ENCODE peak calls at places on chromosome 6, in four cellular contexts. One of them, this sample, is unnamed.

GRCh38 chr6:126143650-126144260 is 157.4 kb downstream of the TRMT11 start:
- DNase-seq in K562: no peak
- DNase-seq in GM12891: no peak
- DNase-seq in GM12878: no peak
- DNase-seq in this sample: no peak

GRCh38 chr6:123415844-123416468 is 220.8 kb downstream of the TRDN start:
- DNase-seq in K562: peak; percentile 10
- DNase-seq in GM12878: no peak
- DNase-seq in GM12891: peak; percentile 1
- DNase-seq in this sample: peak; percentile 30

GRCh38 chr6:111592726-111593515 is 12.8 kb downstream of the TRAF3IP2 start:
- DNase-seq in GM12891: no peak
- DNase-seq in GM12878: no peak
- DNase-seq in K562: no peak
- DNase-seq in this sample: no peak

GRCh38 chr6:31216208-31216898 is 45.9 kb upstream of the POU5F1 start:
- DNase-seq in K562: no peak
- DNase-seq in GM12891: no peak
- DNase-seq in GM12878: no peak
- DNase-seq in this sample: peak; percentile 69

GRCh38 chr6:9316831-9317230 is 881.5 kb upstream of the SLC35B3 start:
- DNase-seq in GM12891: no peak
- DNase-seq in GM12878: no peak
- DNase-seq in K562: no peak
- DNase-seq in this sample: no peak

GRCh38 chr6:105372862-105373182 is 30.1 kb downstream of the PREP start:
- DNase-seq in GM12891: no peak
- DNase-seq in GM12878: no peak
- DNase-seq in K562: no peak
- DNase-seq in this sample: no peak

GRCh38 chr6:39393075-39393474 is 70.6 kb upstream of the KCNK16 start:
- DNase-seq in GM12878: no peak
- DNase-seq in K562: no peak
- DNase-seq in GM12891: no peak
- DNase-seq in this sample: no peak

GRCh38 chr6:34657307-34657978 is 39.1 kb downstream of the ILRUN start:
- DNase-seq in K562: peak; percentile 65
- DNase-seq in GM12891: no peak
- DNase-seq in GM12878: no peak
- DNase-seq in this sample: no peak

GRCh38 chr6:110419028-110419739 is 3.8 kb upstream of the DDO start:
- DNase-seq in K562: no peak
- DNase-seq in GM12878: no peak
- DNase-seq in GM12891: no peak
- DNase-seq in this sample: no peak

GRCh38 chr6:80932364-80932763 is 820.1 kb downstream of the TENT5A start:
- DNase-seq in K562: no peak
- DNase-seq in GM12891: no peak
- DNase-seq in GM12878: no peak
- DNase-seq in this sample: no peak

GRCh38 chr6:30955367-30956042 is 14.7 kb downstream of the MUCL3 start:
- DNase-seq in GM12891: peak; percentile 80
- DNase-seq in GM12878: peak; percentile 15
- DNase-seq in K562: peak; percentile 89
- DNase-seq in this sample: peak; percentile 28

GRCh38 chr6:13404115-13404891 is 76.0 kb upstream of the TBC1D7 start:
- DNase-seq in GM12891: no peak
- DNase-seq in K562: no peak
- DNase-seq in GM12878: no peak
- DNase-seq in this sample: peak; percentile 91

GRCh38 chr6:70838907-70839285 is 118.0 kb downstream of the B3GAT2 start:
- DNase-seq in K562: no peak
- DNase-seq in GM12878: no peak
- DNase-seq in GM12891: no peak
- DNase-seq in this sample: no peak

GRCh38 chr6:166221040-166221439 is 53.4 kb upstream of the TBXT start:
- DNase-seq in K562: no peak
- DNase-seq in GM12878: no peak
- DNase-seq in GM12891: no peak
- DNase-seq in this sample: peak; percentile 48

GRCh38 chr6:132392792-132393191 is 8.5 kb downstream of the MOXD1 start:
- DNase-seq in K562: no peak
- DNase-seq in GM12891: no peak
- DNase-seq in GM12878: no peak
- DNase-seq in this sample: no peak

GRCh38 chr6:25175216-25175615 is 104.0 kb upstream of the CARMIL1 start:
- DNase-seq in K562: no peak
- DNase-seq in GM12891: no peak
- DNase-seq in GM12878: no peak
- DNase-seq in this sample: no peak

GRCh38 chr6:56288347-56288746 is 41.0 kb upstream of the COL21A1 start:
- DNase-seq in K562: no peak
- DNase-seq in GM12878: no peak
- DNase-seq in GM12891: no peak
- DNase-seq in this sample: no peak

GRCh38 chr6:10276106-10276505 is 138.8 kb downstream of the TFAP2A start:
- DNase-seq in GM12891: no peak
- DNase-seq in GM12878: no peak
- DNase-seq in K562: no peak
- DNase-seq in this sample: no peak

GRCh38 chr6:37477656-37478435 is 21.8 kb downstream of the CCDC167 start:
- DNase-seq in K562: no peak
- DNase-seq in GM12878: no peak
- DNase-seq in GM12891: no peak
- DNase-seq in this sample: no peak

GRCh38 chr6:21582651-21583050 is 10.9 kb upstream of the SOX4 start:
- DNase-seq in GM12878: no peak
- DNase-seq in K562: no peak
- DNase-seq in GM12891: no peak
- DNase-seq in this sample: no peak

GRCh38 chr6:109945091-109945490 is 33.0 kb upstream of the GPR6 start:
- DNase-seq in GM12891: no peak
- DNase-seq in GM12878: no peak
- DNase-seq in K562: no peak
- DNase-seq in this sample: no peak

GRCh38 chr6:50381106-50381415 is 331.3 kb upstream of the DEFB112 start:
- DNase-seq in GM12891: no peak
- DNase-seq in K562: no peak
- DNase-seq in GM12878: no peak
- DNase-seq in this sample: no peak

GRCh38 chr6:111743859-111744692 is 129.2 kb downstream of the FYN start:
- DNase-seq in GM12891: no peak
- DNase-seq in K562: no peak
- DNase-seq in GM12878: no peak
- DNase-seq in this sample: no peak

GRCh38 chr6:167407239-167408064 is 82.6 kb downstream of the TTLL2 start:
- DNase-seq in GM12891: no peak
- DNase-seq in GM12878: no peak
- DNase-seq in K562: no peak
- DNase-seq in this sample: no peak

GRCh38 chr6:80771941-80772340 is 665.5 kb downstream of the BCKDHB start:
- DNase-seq in GM12891: no peak
- DNase-seq in GM12878: no peak
- DNase-seq in K562: no peak
- DNase-seq in this sample: no peak

GRCh38 chr6:7148100-7148822 is 40.5 kb downstream of the RREB1 start:
- DNase-seq in K562: no peak
- DNase-seq in GM12878: no peak
- DNase-seq in GM12891: no peak
- DNase-seq in this sample: no peak

GRCh38 chr6:46393940-46394337 is 97.3 kb downstream of the RCAN2 start:
- DNase-seq in GM12878: no peak
- DNase-seq in K562: no peak
- DNase-seq in GM12891: no peak
- DNase-seq in this sample: no peak

GRCh38 chr6:53300656-53301551 is 47.8 kb downstream of the ELOVL5 start:
- DNase-seq in GM12878: no peak
- DNase-seq in K562: no peak
- DNase-seq in GM12891: no peak
- DNase-seq in this sample: no peak

GRCh38 chr6:104607501-104607900 is 252.2 kb downstream of the HACE1 start:
- DNase-seq in GM12878: no peak
- DNase-seq in GM12891: no peak
- DNase-seq in K562: no peak
- DNase-seq in this sample: no peak

GRCh38 chr6:53547166-53547814 is 2.4 kb upstream of the GCLC start:
- DNase-seq in GM12891: no peak
- DNase-seq in GM12878: no peak
- DNase-seq in K562: peak; percentile 14
- DNase-seq in this sample: no peak

GRCh38 chr6:142408409-142408808 is 106.6 kb downstream of the ADGRG6 start:
- DNase-seq in K562: no peak
- DNase-seq in GM12878: no peak
- DNase-seq in GM12891: no peak
- DNase-seq in this sample: no peak

DNA sequence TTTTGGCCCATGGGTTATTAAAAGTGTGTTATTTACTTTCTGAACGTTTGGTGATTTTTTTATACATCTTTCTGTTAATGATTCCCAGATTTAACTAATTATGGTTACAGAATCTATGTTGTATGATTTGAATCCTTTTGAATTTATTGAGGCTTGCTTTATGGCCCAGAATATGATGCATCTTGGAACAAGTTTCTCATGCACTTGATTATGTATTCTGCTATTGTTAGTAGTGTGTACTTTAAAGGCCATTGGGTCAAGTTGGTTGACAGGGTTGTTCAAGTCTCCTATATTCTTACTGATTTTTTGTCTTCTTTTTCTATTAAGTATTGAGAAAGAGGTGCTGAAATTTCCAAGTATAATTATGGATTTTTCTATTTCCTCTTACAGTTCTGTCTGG is 105.0 kb upstream of the FOXO3 start:
- DNase-seq in K562: no peak
- DNase-seq in GM12878: no peak
- DNase-seq in GM12891: no peak
- DNase-seq in this sample: no peak
- TF ChIP-seq SPI1 in K562: no peak
- TF ChIP-seq SPI1 in GM12878: no peak
- TF ChIP-seq SPI1 in GM12891: no peak
- TF ChIP-seq SPI1 in this sample: no peak

DNA sequence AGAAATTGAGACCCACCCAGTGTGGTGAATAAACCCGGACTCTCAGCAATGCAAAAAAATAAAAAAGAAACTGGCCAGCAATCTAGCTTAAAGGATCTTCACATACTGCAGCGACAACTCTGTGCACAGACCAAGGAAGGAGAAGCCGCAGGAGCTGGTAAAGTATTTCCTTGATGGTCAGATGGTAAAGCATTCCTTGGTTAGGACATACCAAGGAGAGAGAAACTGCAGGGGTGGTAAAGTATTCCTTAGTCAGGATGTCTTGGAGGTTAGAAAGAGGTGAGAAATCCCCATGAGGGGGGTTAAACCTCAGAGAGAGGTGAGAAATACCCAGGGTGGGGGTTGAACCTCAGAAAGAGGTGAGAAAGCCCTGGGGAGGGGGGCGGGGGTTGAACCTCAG is 86.8 kb downstream of the PLG start:
- DNase-seq in K562: no peak
- DNase-seq in GM12891: no peak
- DNase-seq in GM12878: no peak
- DNase-seq in this sample: no peak
- TF ChIP-seq SPI1 in K562: no peak
- TF ChIP-seq SPI1 in GM12891: no peak
- TF ChIP-seq SPI1 in GM12878: no peak
- TF ChIP-seq SPI1 in this sample: no peak

GRCh38 chr6:20212392-20213111 is at the start of gene MBOAT1:
- DNase-seq in K562: peak; percentile 89
- DNase-seq in GM12891: peak; percentile 59
- DNase-seq in GM12878: no peak
- DNase-seq in this sample: peak; percentile 61

GRCh38 chr6:20210158-20210557 is 2.1 kb downstream of the MBOAT1 start:
- DNase-seq in K562: no peak
- DNase-seq in GM12891: no peak
- DNase-seq in GM12878: no peak
- DNase-seq in this sample: no peak

GRCh38 chr6:20213271-20213798 is 1.1 kb upstream of the MBOAT1 start:
- DNase-seq in GM12878: no peak
- DNase-seq in K562: peak; percentile 66
- DNase-seq in GM12891: no peak
- DNase-seq in this sample: no peak

GRCh38 chr6:20211941-20212391 is 303 bp downstream of the MBOAT1 start:
- DNase-seq in GM12891: no peak
- DNase-seq in K562: no peak
- DNase-seq in GM12878: no peak
- DNase-seq in this sample: no peak

DNA sequence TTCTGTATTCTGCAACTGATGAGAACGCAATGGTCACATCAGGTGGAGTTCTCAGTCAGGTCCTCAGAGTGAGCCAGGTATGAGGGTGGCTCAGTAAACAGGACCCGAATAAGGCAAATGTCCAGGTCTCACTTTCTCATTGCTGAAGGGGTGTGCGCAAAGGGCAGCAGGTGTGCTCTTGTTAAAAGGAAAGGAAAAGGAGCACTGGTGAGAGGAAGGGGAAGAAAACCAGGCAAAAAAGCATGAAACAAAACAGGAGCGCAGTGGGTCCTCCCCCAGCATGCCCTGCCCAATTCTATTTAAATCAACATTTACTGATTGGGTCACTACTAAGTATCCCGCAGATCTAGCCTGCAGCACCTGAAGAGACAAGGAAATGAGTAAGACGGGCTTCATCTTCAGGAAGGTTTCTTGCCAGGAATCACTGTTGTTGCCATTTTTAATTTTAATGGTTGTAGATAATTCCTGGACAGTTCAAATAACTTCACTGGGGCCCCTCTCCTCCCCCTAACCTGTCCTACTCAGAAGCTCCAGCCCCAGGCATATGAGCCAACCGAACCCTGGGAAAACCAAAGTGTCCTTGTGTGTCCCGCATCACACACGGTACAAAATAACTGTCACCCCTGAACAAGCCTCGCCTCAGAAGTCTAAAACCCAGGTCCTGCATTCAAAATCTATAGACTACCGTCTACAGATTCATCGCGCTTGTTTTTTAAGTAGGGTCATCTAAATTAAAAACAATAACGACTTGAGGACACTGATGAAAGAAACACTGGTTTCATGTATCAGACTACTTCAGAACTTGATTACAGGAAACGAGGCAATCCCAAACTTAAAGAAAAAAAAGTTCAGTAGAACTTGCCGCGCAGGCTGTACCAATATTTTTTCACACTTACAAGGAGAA is 980 bp downstream of the MBOAT1 start:
- DNase-seq in GM12878: no peak
- DNase-seq in K562: peak; percentile 50
- DNase-seq in GM12891: no peak
- DNase-seq in this sample: no peak
- TF ChIP-seq SPI1 in GM12878: no peak
- TF ChIP-seq SPI1 in K562: no peak
- TF ChIP-seq SPI1 in GM12891: no peak
- TF ChIP-seq SPI1 in this sample: no peak

DNA sequence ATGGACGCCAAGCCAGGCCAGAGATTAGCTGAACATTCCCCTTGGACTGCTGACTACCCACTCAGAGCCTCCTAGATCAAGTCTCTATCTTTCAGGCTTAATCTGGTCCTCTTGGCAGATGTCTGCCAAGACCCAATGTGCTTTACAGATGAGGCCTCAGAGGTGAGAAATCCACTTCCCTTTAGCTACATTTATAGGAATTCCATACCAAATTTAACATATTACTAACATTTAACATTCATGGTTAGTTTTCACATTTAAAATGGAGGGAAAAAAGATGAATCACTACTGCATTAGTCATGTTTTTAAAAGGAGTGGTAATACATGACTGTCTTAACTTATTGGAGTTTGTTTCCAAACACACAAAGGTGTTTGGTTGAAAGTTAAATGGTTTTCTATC is 42.1 kb upstream of the CALHM6 start:
- DNase-seq in GM12891: no peak
- DNase-seq in K562: no peak
- DNase-seq in GM12878: no peak
- DNase-seq in this sample: no peak
- TF ChIP-seq SPI1 in GM12891: no peak
- TF ChIP-seq SPI1 in K562: no peak
- TF ChIP-seq SPI1 in GM12878: no peak
- TF ChIP-seq SPI1 in this sample: no peak